ENCODE peak calls at places on chromosomes 5 and 9, in eight cellular contexts. Q is heart left ventricle, K is transverse colon, S is endothelial cell of umbilical vein, H is GM12878, X is upper lobe of left lung, Y is breast epithelium, P is uterus. J is an unnamed sample. For H3K36me3, the result is how much of the 10 kb centered on the place peaks cover.

GRCh38 chr5:103510851-103511553 is 51.6 kb downstream of the NUDT12 start:
- DNase-seq in Q (no peak), K (no peak), S (no peak), H (no peak), X (no peak), Y (no peak), P (no peak), J (no peak)

GRCh38 chr5:89313804-89314588 is 431.0 kb upstream of the MEF2C start:
- DNase-seq in Q (no peak), K (peak), S (peak), H (peak), X (no peak), Y (no peak), P (no peak), J (no peak)

GRCh38 chr5:175859916-175860315 is 11.5 kb upstream of the CPLX2 start:
- DNase-seq in Q (no peak), K (no peak), S (no peak), H (no peak), X (no peak), Y (no peak), P (no peak), J (no peak)

GRCh38 chr5:87300744-87301143 is 33.1 kb downstream of the RASA1 start:
- DNase-seq in Q (no peak), K (no peak), S (peak), H (no peak), X (no peak), Y (no peak), P (no peak), J (no peak)

GRCh38 chr9:70315389-70315788 is 56.6 kb downstream of the SMC5 start:
- DNase-seq in Q (no peak), K (no peak), S (no peak), H (no peak), X (no peak), Y (no peak), P (no peak), J (no peak)

GRCh38 chr5:79886456-79886855 is 104.6 kb downstream of the MTX3 start:
- DNase-seq in Q (no peak), K (no peak), S (no peak), H (no peak), X (no peak), Y (no peak), P (no peak), J (no peak)

GRCh38 chr9:78519786-78520185 is 222.9 kb downstream of the PSAT1 start:
- DNase-seq in Q (no peak), K (no peak), S (no peak), H (no peak), X (no peak), Y (no peak), P (no peak), J (no peak)

GRCh38 chr9:131008909-131009618 is at the start of gene LAMC3:
- DNase-seq in Q (no peak), K (no peak), S (no peak), H (no peak), X (peak), Y (no peak), P (no peak), J (no peak)

GRCh38 chr5:159619826-159620225 is 289.5 kb upstream of the IL12B start:
- DNase-seq in Q (no peak), K (no peak), S (no peak), H (no peak), X (no peak), Y (no peak), P (no peak), J (no peak)

GRCh38 chr5:138351056-138351455 is 1.4 kb upstream of the KDM3B start:
- DNase-seq in Q (no peak), K (no peak), S (no peak), H (no peak), X (no peak), Y (no peak), P (no peak), J (no peak)

GRCh38 chr5:118529361-118530154 is 458.8 kb downstream of the DTWD2 start:
- DNase-seq in Q (peak), K (no peak), S (no peak), H (no peak), X (no peak), Y (no peak), P (no peak), J (no peak)

GRCh38 chr9:70145981-70146380 is 102.3 kb downstream of the MAMDC2 start:
- DNase-seq in Q (no peak), K (no peak), S (no peak), H (no peak), X (no peak), Y (no peak), P (no peak), J (no peak)

GRCh38 chr5:10528056-10528816 is 35.6 kb upstream of the ANKRD33B start:
- DNase-seq in Q (no peak), K (no peak), S (no peak), H (no peak), X (no peak), Y (no peak), P (no peak), J (no peak)

GRCh38 chr5:168300377-168301182 is 9.1 kb downstream of the WWC1 start:
- DNase-seq in Q (no peak), K (no peak), S (no peak), H (no peak), X (no peak), Y (no peak), P (no peak), J (no peak)

GRCh38 chr5:102670224-102670836 is 84.8 kb upstream of the PAM start:
- DNase-seq in Q (no peak), K (no peak), S (peak), H (no peak), X (no peak), Y (no peak), P (no peak), J (no peak)

GRCh38 chr9:110545705-110546104 is 33.8 kb downstream of the SVEP1 start:
- DNase-seq in Q (no peak), K (no peak), S (no peak), H (no peak), X (no peak), Y (peak), P (no peak), J (no peak)

GRCh38 chr5:174091006-174091578 is 45.6 kb downstream of the NSG2 start:
- DNase-seq in Q (no peak), K (no peak), S (no peak), H (no peak), X (peak), Y (no peak), P (no peak), J (no peak)

GRCh38 chr9:111953444-111953843 is 56.8 kb downstream of the UGCG start:
- DNase-seq in Q (no peak), K (no peak), S (no peak), H (no peak), X (no peak), Y (no peak), P (no peak), J (no peak)

GRCh38 chr5:151671979-151672378 is 14.7 kb downstream of the SPARC start:
- DNase-seq in Q (no peak), K (peak), S (peak), H (no peak), X (no peak), Y (peak), P (no peak), J (no peak)

GRCh38 chr5:126139086-126139485 is 284.1 kb upstream of the GRAMD2B start:
- DNase-seq in Q (no peak), K (no peak), S (no peak), H (no peak), X (no peak), Y (no peak), P (no peak), J (no peak)

GRCh38 chr5:40775846-40776657 is 20.3 kb upstream of the TTC33 start:
- DNase-seq in Q (no peak), K (no peak), S (no peak), H (no peak), X (no peak), Y (no peak), P (no peak), J (no peak)

GRCh38 chr5:50575745-50576144 is 90.7 kb upstream of the PARP8 start:
- DNase-seq in Q (no peak), K (no peak), S (no peak), H (no peak), X (no peak), Y (no peak), P (no peak), J (no peak)

GRCh38 chr5:95857185-95857945 is 34.8 kb upstream of the GLRX start:
- DNase-seq in Q (peak), K (peak), S (peak), H (no peak), X (peak), Y (peak), P (peak), J (peak)

GRCh38 chr9:115015018-115015635 is 84.7 kb upstream of the TNFSF8 start:
- DNase-seq in Q (peak), K (peak), S (peak), H (no peak), X (no peak), Y (no peak), P (no peak), J (no peak)

GRCh38 chr5:137453476-137454080 is 45.5 kb downstream of the SPOCK1 start:
- DNase-seq in Q (no peak), K (no peak), S (peak), H (no peak), X (no peak), Y (no peak), P (no peak), J (no peak)

GRCh38 chr5:124963236-124963929 is 216.9 kb upstream of the ZNF608 start:
- DNase-seq in Q (no peak), K (no peak), S (no peak), H (no peak), X (peak), Y (peak), P (no peak), J (no peak)

GRCh38 chr5:73918791-73919221 is 292.8 kb downstream of the ARHGEF28 start:
- DNase-seq in Q (no peak), K (no peak), S (peak), H (no peak), X (no peak), Y (no peak), P (no peak), J (no peak)

GRCh38 chr5:870973-871372 is 20.2 kb upstream of the ZDHHC11 start:
- DNase-seq in Q (peak), K (no peak), S (no peak), H (no peak), X (no peak), Y (no peak), P (no peak), J (peak)

GRCh38 chr5:54738118-54738972 is 220.8 kb downstream of the SNX18 start:
- DNase-seq in Q (peak), K (peak), S (peak), H (no peak), X (no peak), Y (peak), P (no peak), J (peak)

GRCh38 chr9:38251036-38251335 is 141.5 kb upstream of the ALDH1B1 start:
- DNase-seq in Q (no peak), K (no peak), S (no peak), H (no peak), X (no peak), Y (no peak), P (no peak), J (no peak)

GRCh38 chr5:78961743-78962142 is 23.4 kb downstream of the ARSB start:
- DNase-seq in Q (no peak), K (no peak), S (no peak), H (no peak), X (no peak), Y (no peak), P (no peak), J (no peak)

GRCh38 chr5:113040672-113041071 is 64.1 kb downstream of the DCP2 start:
- DNase-seq in Q (no peak), K (no peak), S (no peak), H (no peak), X (no peak), Y (no peak), P (no peak), J (no peak)

GRCh38 chr5:163437011-163437308 is 435 bp upstream of the CCNG1 start:
- DNase-seq in Q (no peak), K (no peak), S (no peak), H (no peak), X (no peak), Y (no peak), P (no peak), J (no peak)

GRCh38 chr5:15135661-15136060 is 264.1 kb upstream of the ANKH start:
- DNase-seq in Q (no peak), K (no peak), S (no peak), H (no peak), X (no peak), Y (no peak), P (no peak), J (no peak)

GRCh38 chr9:115444941-115445340 is 327.0 kb upstream of the TNC start:
- DNase-seq in Q (no peak), K (no peak), S (no peak), H (no peak), X (no peak), Y (no peak), P (no peak), J (no peak)

GRCh38 chr5:5404376-5404775 is 18.1 kb upstream of the ICE1 start:
- DNase-seq in Q (no peak), K (no peak), S (no peak), H (no peak), X (no peak), Y (no peak), P (no peak), J (no peak)

GRCh38 chr9:38700695-38701094 is 19.2 kb downstream of the FAM240B start:
- DNase-seq in Q (no peak), K (no peak), S (no peak), H (no peak), X (no peak), Y (no peak), P (no peak), J (no peak)

GRCh38 chr9:79969383-79969782 is 397.6 kb downstream of the TLE4 start:
- DNase-seq in Q (no peak), K (no peak), S (no peak), H (no peak), X (no peak), Y (no peak), P (no peak), J (no peak)

GRCh38 chr9:35871514-35871913 is 1.3 kb upstream of the OR13J1 start:
- DNase-seq in Q (no peak), K (no peak), S (no peak), H (no peak), X (no peak), Y (peak), P (no peak), J (no peak)

GRCh38 chr9:95092321-95093072 is 225.0 kb downstream of the FANCC start:
- DNase-seq in Q (peak), K (peak), S (peak), H (no peak), X (no peak), Y (peak), P (no peak), J (no peak)
- H3K4me3 ChIP-seq in Q (no peak), K (no peak), S (no peak), H (no peak), X (no peak), Y (no peak), P (no peak), J (no peak)

GRCh38 chr5:41870621-41871048 is 410 bp upstream of the OXCT1 start:
- DNase-seq in Q (no peak), K (no peak), S (peak), H (no peak), X (no peak), Y (no peak), P (no peak), J (no peak)

GRCh38 chr5:41871866-41872265 is 1.6 kb upstream of the OXCT1 start:
- DNase-seq in Q (peak), K (no peak), S (peak), H (no peak), X (no peak), Y (peak), P (peak), J (peak)

GRCh38 chr5:41874512-41875060 is 4.4 kb upstream of the OXCT1 start:
- DNase-seq in Q (no peak), K (no peak), S (no peak), H (no peak), X (no peak), Y (no peak), P (no peak), J (no peak)

GRCh38 chr5:41869150-41869738 is 981 bp downstream of the OXCT1 start:
- DNase-seq in Q (peak), K (peak), S (peak), H (no peak), X (peak), Y (peak), P (peak), J (no peak)

GRCh38 chr5:41869739-41870620 is at the start of gene OXCT1:
- DNase-seq in Q (peak), K (peak), S (peak), H (peak), X (peak), Y (peak), P (peak), J (peak)
- TF ChIP-seq POLR2A in Q (no peak), K (peak), S (peak), H (peak), X (no peak), Y (peak), P (peak), J (peak)

GRCh38 chr5:141997358-141998006 is 15.3 kb downstream of the GNPDA1 start:
- DNase-seq in Q (no peak), K (no peak), S (no peak), H (no peak), X (no peak), Y (no peak), P (no peak), J (no peak)
- H3K36me3 ChIP-seq in Q (under half), K (under half), S (under half), H (under half), X (under half), Y (under half), P (under half), J (under half)

GRCh38 chr9:71552480-71552879 is 215.8 kb downstream of the CEMIP2 start:
- DNase-seq in Q (no peak), K (no peak), S (no peak), H (no peak), X (peak), Y (no peak), P (no peak), J (no peak)
- H3K4me3 ChIP-seq in Q (no peak), K (no peak), S (no peak), H (no peak), X (no peak), Y (no peak), P (no peak), J (peak)

GRCh38 chr5:36876389-36876964 is at the start of gene NIPBL:
- DNase-seq in Q (peak), K (peak), S (peak), H (peak), X (peak), Y (peak), P (peak), J (peak)
- TF ChIP-seq POLR2A in Q (no peak), K (peak), S (peak), H (peak), X (no peak), Y (peak), P (peak), J (peak)

GRCh38 chr5:140544986-140545385 is 2.5 kb upstream of the EIF4EBP3 start:
- DNase-seq in Q (no peak), K (no peak), S (no peak), H (no peak), X (no peak), Y (no peak), P (no peak), J (no peak)

GRCh38 chr5:140548300-140548688 is 832 bp downstream of the EIF4EBP3 start:
- DNase-seq in Q (no peak), K (peak), S (no peak), H (no peak), X (no peak), Y (no peak), P (no peak), J (no peak)

GRCh38 chr5:140547508-140548299 is at the start of gene EIF4EBP3:
- DNase-seq in Q (peak), K (peak), S (peak), H (peak), X (peak), Y (peak), P (peak), J (peak)

GRCh38 chr5:140546851-140547507 is 483 bp upstream of the EIF4EBP3 start:
- DNase-seq in Q (no peak), K (peak), S (no peak), H (no peak), X (no peak), Y (no peak), P (no peak), J (peak)

DNA sequence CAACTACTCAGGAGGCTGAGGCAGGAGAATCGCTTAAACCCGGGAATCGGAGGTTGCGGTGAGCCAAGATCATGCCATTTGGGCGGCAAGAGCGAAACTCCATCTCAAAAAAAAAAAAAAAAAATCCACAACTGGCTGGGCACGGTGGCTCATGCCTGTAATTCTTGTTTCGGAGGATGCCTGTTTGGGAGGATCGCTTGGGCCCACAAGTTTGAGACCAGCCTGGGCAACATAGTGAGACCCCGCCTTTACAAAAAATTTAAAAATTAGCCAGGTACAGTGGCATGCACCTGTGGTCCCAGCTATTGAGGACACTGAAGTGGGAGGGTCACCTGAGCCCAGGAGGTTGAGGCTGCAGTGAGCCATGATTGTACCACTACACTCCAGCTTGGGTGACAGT is 1.9 kb upstream of the EIF4EBP3 start:
- DNase-seq in Q (no peak), K (no peak), S (no peak), H (no peak), X (no peak), Y (no peak), P (no peak), J (no peak)
- H3K36me3 ChIP-seq in Q (under half), K (under half), S (under half), H (under half), X (under half), Y (under half), P (under half), J (under half)

GRCh38 chr9:34458967-34459355 is 356 bp downstream of the DNAI1 start:
- DNase-seq in Q (no peak), K (no peak), S (no peak), H (no peak), X (no peak), Y (no peak), P (no peak), J (peak)
- H3K4me3 ChIP-seq in Q (peak), K (peak), S (no peak), H (peak), X (peak), Y (peak), P (peak), J (no peak)

GRCh38 chr5:111756701-111757581 is at the start of gene NREP:
- DNase-seq in Q (peak), K (peak), S (peak), H (peak), X (peak), Y (peak), P (peak), J (peak)
- TF ChIP-seq POLR2A in Q (no peak), K (no peak), S (no peak), H (no peak), X (no peak), Y (no peak), P (no peak), J (no peak)

GRCh38 chr9:132383462-132383883 is 23.2 kb downstream of the TTF1 start:
- DNase-seq in Q (no peak), K (peak), S (no peak), H (no peak), X (no peak), Y (no peak), P (no peak), J (no peak)

GRCh38 chr9:132381966-132382541 is 24.6 kb downstream of the TTF1 start:
- DNase-seq in Q (no peak), K (no peak), S (no peak), H (peak), X (no peak), Y (no peak), P (no peak), J (no peak)

DNA sequence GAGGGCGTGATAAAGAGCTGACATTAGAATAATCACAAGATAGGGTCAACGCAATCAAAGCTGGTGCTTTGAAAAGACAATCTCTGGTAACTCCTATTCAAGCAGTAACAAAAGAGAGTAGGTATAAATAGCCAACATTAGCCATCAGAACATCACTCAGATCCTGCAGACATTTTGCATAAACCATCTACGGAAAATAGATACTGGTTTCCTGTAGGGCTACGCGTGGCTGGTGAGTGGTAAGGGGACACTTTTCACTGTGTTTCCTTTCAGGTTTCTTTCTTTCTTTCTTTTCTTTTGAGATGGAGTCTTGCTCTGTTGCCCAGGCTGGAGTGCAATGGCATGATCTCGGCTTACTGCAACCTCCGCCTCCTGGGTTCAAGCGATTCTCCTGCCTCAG is 22.3 kb downstream of the TTF1 start:
- DNase-seq in Q (no peak), K (no peak), S (no peak), H (peak), X (no peak), Y (no peak), P (no peak), J (no peak)
- H3K36me3 ChIP-seq in Q (under half), K (under half), S (under half), H (under half), X (under half), Y (under half), P (under half), J (under half)

J was measured in right lobe of liver.